ENCODE peak calls at places on chromosomes 4 and X, in eight cellular contexts. J is NCI-H82; Q is heart right ventricle; M is stimulated activated CD8-positive, alpha-beta memory T cell treated with anti-CD3 and anti-CD28 coated beads, Interleukin-2, amount 100 ng/mL, for 48 hours; I is SW480; B is caudate nucleus; Z is A673; X is foreskin fibroblast. R is an unnamed sample.

GRCh38 chr4:6885953-6886557 is 23.6 kb upstream of the TBC1D14 start:
- DNase-seq in Z (peak), J (peak), Q (peak), M (no peak), I (peak), B (no peak), X (peak), R (peak)

GRCh38 chr4:139083533-139084424 is 68.2 kb downstream of the NOCT start:
- DNase-seq in M (peak), X (peak), J (peak), Z (peak), Q (peak), B (peak), I (peak), R (peak)

GRCh38 chr4:123826896-123827295 is 430.3 kb downstream of the SPRY1 start:
- DNase-seq in X (peak), I (no peak), B (no peak), J (no peak), M (no peak), Z (peak), Q (peak), R (no peak)

GRCh38 chrX:133838761-133839676 is 146.4 kb downstream of the GPC3 start:
- DNase-seq in Z (peak), M (no peak), J (peak), I (peak), X (no peak), Q (peak), B (no peak), R (no peak)

GRCh38 chrX:5236096-5236495 is 992.6 kb downstream of the NLGN4X start:
- DNase-seq in X (no peak), J (peak), M (no peak), B (no peak), Q (no peak), Z (peak), I (peak), R (no peak)

GRCh38 chrX:31331928-31332327 is 260.1 kb upstream of the FTHL17 start:
- DNase-seq in M (no peak), X (no peak), I (no peak), Q (no peak), J (peak), B (no peak), Z (no peak), R (no peak)

GRCh38 chr4:577499-578450 is 1.7 kb upstream of the TMEM271 start:
- DNase-seq in J (peak), X (peak), M (peak), Z (peak), B (no peak), Q (no peak), I (peak), R (peak)

GRCh38 chr4:48827622-48828021 is 3.3 kb upstream of the OCIAD1 start:
- DNase-seq in J (no peak), Z (no peak), M (no peak), X (no peak), Q (no peak), I (no peak), B (no peak), R (no peak)

GRCh38 chrX:78315745-78316144 is 11.7 kb downstream of the CYSLTR1 start:
- DNase-seq in I (no peak), X (no peak), M (no peak), B (no peak), Q (no peak), Z (no peak), J (no peak), R (no peak)

GRCh38 chr4:80322716-80323115 is 12.8 kb upstream of the CFAP299 start:
- DNase-seq in B (no peak), I (no peak), J (peak), Q (no peak), M (no peak), Z (no peak), X (no peak), R (no peak)

GRCh38 chrX:109928596-109929335 is 74.1 kb upstream of the TMEM164 start:
- DNase-seq in Z (no peak), J (peak), Q (no peak), X (no peak), B (peak), M (no peak), I (no peak), R (no peak)

GRCh38 chrX:103464774-103465117 is 54.5 kb downstream of the RAB40A start:
- DNase-seq in B (peak), M (peak), I (peak), X (peak), J (peak), Q (peak), Z (peak), R (no peak)

GRCh38 chr4:1183985-1184773 is 11.8 kb upstream of the SPON2 start:
- DNase-seq in X (no peak), B (no peak), M (no peak), J (no peak), Q (peak), I (no peak), Z (no peak), R (no peak)

GRCh38 chr4:174865418-174865985 is 36.5 kb upstream of the GLRA3 start:
- DNase-seq in I (no peak), Z (no peak), J (no peak), Q (no peak), M (no peak), B (no peak), X (no peak), R (no peak)

GRCh38 chr4:1409079-1409805 is 3.0 kb upstream of the NKX1-1 start:
- DNase-seq in Q (no peak), J (no peak), Z (no peak), I (no peak), X (no peak), B (no peak), M (no peak), R (no peak)

GRCh38 chr4:680931-681645 is 6.7 kb downstream of the MYL5 start:
- DNase-seq in J (peak), I (no peak), Q (peak), M (no peak), Z (no peak), B (no peak), X (no peak), R (no peak)

GRCh38 chr4:181202249-181202648 is 1041.0 kb upstream of the TENM3 start:
- DNase-seq in J (no peak), X (no peak), M (no peak), Q (no peak), B (no peak), Z (no peak), I (peak), R (no peak)

R was measured in kidney epithelial cell.